ENCODE peak calls at places on chromosome 16, in four cellular contexts. V is naive thymus-derived CD4-positive, alpha-beta T cell; P is IMR-90; X is neuronal stem cell. S is an unnamed sample.

GRCh38 chr16:73572135-73572534 is 524.2 kb upstream of the ZFHX3 start:
- DNase-seq in V (no peak), P (no peak), X (no peak), S (peak)

GRCh38 chr16:12027091-12027490 is 50.6 kb downstream of the SNX29 start:
- DNase-seq in V (no peak), P (no peak), X (no peak), S (peak)

GRCh38 chr16:76201385-76201784 is 75.8 kb upstream of the CNTNAP4 start:
- DNase-seq in V (no peak), P (no peak), X (no peak), S (peak)

GRCh38 chr16:23057013-23057596 is 92.1 kb downstream of the USP31 start:
- DNase-seq in V (no peak), P (no peak), X (no peak), S (no peak)

GRCh38 chr16:11260596-11260966 is 4.6 kb upstream of the SOCS1 start:
- DNase-seq in V (no peak), P (no peak), X (no peak), S (no peak)

GRCh38 chr16:82625066-82625968 is 1.5 kb upstream of the CDH13 start:
- DNase-seq in V (no peak), P (no peak), X (no peak), S (no peak)

GRCh38 chr16:69859105-69859969 is 91.8 kb upstream of the CLEC18A start:
- DNase-seq in V (no peak), P (no peak), X (peak), S (peak)

GRCh38 chr16:89672177-89672941 is 14.1 kb upstream of the CDK10 start:
- DNase-seq in V (no peak), P (no peak), X (no peak), S (no peak)

GRCh38 chr16:51416921-51417320 is 265.9 kb upstream of the SALL1 start:
- DNase-seq in V (no peak), P (peak), X (no peak), S (no peak)

GRCh38 chr16:85798283-85798776 is 1.0 kb downstream of the EMC8 start:
- DNase-seq in V (no peak), P (peak), X (no peak), S (peak)

GRCh38 chr16:88578446-88579313 is 8.5 kb downstream of the ZC3H18 start:
- DNase-seq in V (no peak), P (no peak), X (no peak), S (no peak)

GRCh38 chr16:72985148-72985882 is 62.6 kb downstream of the ZFHX3 start:
- DNase-seq in V (no peak), P (peak), X (no peak), S (no peak)

GRCh38 chr16:71645450-71645849 is 19.5 kb downstream of the MARVELD3 start:
- DNase-seq in V (no peak), P (peak), X (no peak), S (peak)

GRCh38 chr16:85162478-85163277 is 50.4 kb upstream of the CIBAR2 start:
- DNase-seq in V (no peak), P (peak), X (no peak), S (no peak)

GRCh38 chr16:87463722-87464690 is 28.8 kb downstream of the ZCCHC14 start:
- DNase-seq in V (no peak), P (peak), X (no peak), S (peak)

GRCh38 chr16:74909665-74910064 is 75.3 kb downstream of the WDR59 start:
- DNase-seq in V (no peak), P (no peak), X (no peak), S (peak)

GRCh38 chr16:85566502-85567100 is 46.5 kb upstream of the GSE1 start:
- DNase-seq in V (no peak), P (no peak), X (peak), S (no peak)

GRCh38 chr16:81198635-81199034 is 39.9 kb upstream of the BCO1 start:
- DNase-seq in V (no peak), P (no peak), X (no peak), S (no peak)

GRCh38 chr16:188674-189073 is 8.4 kb downstream of the HBQ1 start:
- DNase-seq in V (no peak), P (no peak), X (no peak), S (no peak)

GRCh38 chr16:11632455-11632921 is 35.8 kb upstream of the SNN start:
- DNase-seq in V (no peak), P (peak), X (peak), S (no peak)

GRCh38 chr16:4386452-4386813 is 14.8 kb downstream of the VASN start:
- DNase-seq in V (no peak), P (no peak), X (no peak), S (no peak)

GRCh38 chr16:83952587-83952939 is 477 bp upstream of the OSGIN1 start:
- DNase-seq in V (no peak), P (no peak), X (no peak), S (peak)
- H3K4me3 ChIP-seq in V (no peak), P (no peak), X (no peak), S (no peak)

GRCh38 chr16:17744903-17745581 is 274.3 kb upstream of the XYLT1 start:
- DNase-seq in V (no peak), P (no peak), X (peak), S (no peak)

GRCh38 chr16:17747357-17747756 is 276.6 kb upstream of the XYLT1 start:
- DNase-seq in V (no peak), P (no peak), X (no peak), S (no peak)

GRCh38 chr16:17743578-17743977 is 272.8 kb upstream of the XYLT1 start:
- DNase-seq in V (no peak), P (no peak), X (no peak), S (no peak)

GRCh38 chr16:17749706-17750105 is 278.9 kb upstream of the XYLT1 start:
- DNase-seq in V (no peak), P (no peak), X (no peak), S (no peak)

DNA sequence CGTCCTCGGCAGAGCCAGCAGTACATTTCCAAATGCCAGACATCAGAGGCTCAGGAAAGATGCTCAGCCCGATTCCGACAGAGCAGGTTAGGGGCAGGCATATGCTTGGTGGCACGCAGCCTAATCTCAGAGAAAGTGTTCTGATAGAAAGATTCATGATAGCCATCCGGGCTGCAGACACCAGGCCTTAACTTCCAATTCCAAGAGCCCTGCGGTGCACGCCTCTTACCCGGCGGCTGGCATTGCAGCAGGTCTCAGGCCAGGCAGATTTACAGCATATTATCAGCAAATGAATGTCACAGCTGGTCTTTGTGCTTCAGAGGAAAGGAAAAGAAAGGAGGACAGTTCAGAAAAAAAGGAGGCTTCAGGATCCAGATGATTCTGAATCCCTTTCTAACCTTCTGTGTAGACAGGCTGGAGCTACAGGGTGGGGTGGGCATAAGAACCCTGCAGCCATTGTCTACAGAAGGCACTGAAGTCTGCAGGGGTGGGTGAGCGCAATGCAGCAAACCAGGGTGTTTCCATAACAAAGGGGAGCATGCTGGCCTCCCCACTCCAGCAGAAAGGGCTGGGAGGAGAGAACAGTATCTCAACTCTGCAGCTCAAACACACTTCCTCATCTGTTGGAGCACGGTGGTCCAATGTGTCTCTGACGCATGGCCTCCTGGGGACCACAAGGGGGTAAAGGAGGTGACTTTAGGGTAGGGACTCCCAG is 277.4 kb upstream of the XYLT1 start:
- DNase-seq in V (no peak), P (no peak), X (no peak), S (no peak)
- H3K4me3 ChIP-seq in V (no peak), P (no peak), X (no peak), S (no peak)

GRCh38 chr16:13390986-13391305 is 489.5 kb downstream of the SHISA9 start:
- DNase-seq in V (no peak), P (no peak), X (no peak), S (no peak)
- H3K4me3 ChIP-seq in V (no peak), P (no peak), X (no peak), S (no peak)

GRCh38 chr16:56686758-56687157 is 4.5 kb downstream of the MT1X start:
- DNase-seq in V (no peak), P (no peak), X (no peak), S (no peak)
- H3K4me3 ChIP-seq in V (no peak), P (no peak), X (no peak), S (no peak)

DNA sequence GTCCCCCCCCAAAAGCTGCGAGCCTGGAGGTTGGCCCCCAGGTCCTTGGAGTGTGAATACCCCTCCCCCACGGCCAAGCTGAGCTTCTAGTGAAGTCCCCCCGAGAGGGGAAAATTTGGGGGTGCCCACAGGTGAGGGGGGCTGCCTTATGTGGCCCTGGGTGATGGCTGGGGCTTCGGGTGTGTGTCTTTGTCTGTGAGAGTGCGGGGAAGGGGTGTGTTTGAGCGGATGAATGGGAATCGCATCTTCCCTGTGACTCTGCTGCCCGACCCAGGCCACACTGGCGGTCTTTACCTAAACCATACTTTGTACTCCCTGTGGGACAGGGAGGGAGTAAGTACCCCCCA is 1.2 kb downstream of the SBK1 start:
- DNase-seq in V (no peak), P (no peak), X (no peak), S (no peak)
- H3K4me3 ChIP-seq in V (peak), P (no peak), X (peak), S (no peak)

S was measured in epithelial cell of esophagus.